ENCODE peak calls at places on chromosomes 6 and 20, in seven cellular contexts. One of them, this sample, is unnamed.

GRCh38 chr6:165663736-165664552 is 903 bp upstream of the PDE10A start:
- DNase-seq in cardiac fibroblast: peak
- DNase-seq in HTR-8/SVneo: no peak
- DNase-seq in Peyer's patch: no peak
- DNase-seq in right lobe of liver: no peak
- DNase-seq in skeletal muscle cell: no peak
- DNase-seq in Calu3: peak
- DNase-seq in this sample: no peak

GRCh38 chr6:145808239-145808638 is 6.4 kb downstream of the FBXO30 start:
- DNase-seq in cardiac fibroblast: no peak
- DNase-seq in HTR-8/SVneo: no peak
- DNase-seq in Peyer's patch: no peak
- DNase-seq in right lobe of liver: no peak
- DNase-seq in skeletal muscle cell: no peak
- DNase-seq in Calu3: no peak
- DNase-seq in this sample: no peak

GRCh38 chr20:62618622-62619529 is 23.4 kb upstream of the SLCO4A1 start:
- DNase-seq in cardiac fibroblast: no peak
- DNase-seq in HTR-8/SVneo: no peak
- DNase-seq in Peyer's patch: no peak
- DNase-seq in right lobe of liver: peak
- DNase-seq in skeletal muscle cell: no peak
- DNase-seq in Calu3: no peak
- DNase-seq in this sample: no peak

GRCh38 chr6:169074551-169074950 is 179.1 kb downstream of the THBS2 start:
- DNase-seq in cardiac fibroblast: peak
- DNase-seq in HTR-8/SVneo: no peak
- DNase-seq in Peyer's patch: no peak
- DNase-seq in right lobe of liver: no peak
- DNase-seq in skeletal muscle cell: no peak
- DNase-seq in Calu3: no peak
- DNase-seq in this sample: no peak

GRCh38 chr6:42407379-42407778 is 44.3 kb downstream of the TRERF1 start:
- DNase-seq in cardiac fibroblast: peak
- DNase-seq in HTR-8/SVneo: peak
- DNase-seq in Peyer's patch: no peak
- DNase-seq in right lobe of liver: no peak
- DNase-seq in skeletal muscle cell: peak
- DNase-seq in Calu3: no peak
- DNase-seq in this sample: no peak

GRCh38 chr20:4953881-4954280 is 47.4 kb downstream of the SLC23A2 start:
- DNase-seq in cardiac fibroblast: peak
- DNase-seq in HTR-8/SVneo: no peak
- DNase-seq in Peyer's patch: no peak
- DNase-seq in right lobe of liver: no peak
- DNase-seq in skeletal muscle cell: no peak
- DNase-seq in Calu3: no peak
- DNase-seq in this sample: no peak

GRCh38 chr20:37325206-37325605 is 20.7 kb upstream of the SRC start:
- DNase-seq in cardiac fibroblast: no peak
- DNase-seq in HTR-8/SVneo: no peak
- DNase-seq in Peyer's patch: no peak
- DNase-seq in right lobe of liver: no peak
- DNase-seq in skeletal muscle cell: no peak
- DNase-seq in Calu3: no peak
- DNase-seq in this sample: no peak

GRCh38 chr6:137181876-137182653 is 8.6 kb upstream of the IL22RA2 start:
- DNase-seq in cardiac fibroblast: no peak
- DNase-seq in HTR-8/SVneo: no peak
- DNase-seq in Peyer's patch: no peak
- DNase-seq in right lobe of liver: no peak
- DNase-seq in skeletal muscle cell: no peak
- DNase-seq in Calu3: no peak
- DNase-seq in this sample: no peak

GRCh38 chr6:148577687-148578488 is 168.9 kb upstream of the UST start:
- DNase-seq in cardiac fibroblast: peak
- DNase-seq in HTR-8/SVneo: peak
- DNase-seq in Peyer's patch: no peak
- DNase-seq in right lobe of liver: peak
- DNase-seq in skeletal muscle cell: peak
- DNase-seq in Calu3: peak
- DNase-seq in this sample: peak

GRCh38 chr6:27889628-27890315 is 22.4 kb downstream of the OR2B2 start:
- DNase-seq in cardiac fibroblast: no peak
- DNase-seq in HTR-8/SVneo: no peak
- DNase-seq in Peyer's patch: no peak
- DNase-seq in right lobe of liver: no peak
- DNase-seq in skeletal muscle cell: no peak
- DNase-seq in Calu3: no peak
- DNase-seq in this sample: peak

GRCh38 chr20:44961868-44962267 is 1.7 kb upstream of the TOMM34 start:
- DNase-seq in cardiac fibroblast: no peak
- DNase-seq in HTR-8/SVneo: peak
- DNase-seq in Peyer's patch: no peak
- DNase-seq in right lobe of liver: no peak
- DNase-seq in skeletal muscle cell: no peak
- DNase-seq in Calu3: no peak
- DNase-seq in this sample: no peak

GRCh38 chr6:30518505-30518850 is 29.2 kb downstream of the HLA-E start:
- DNase-seq in cardiac fibroblast: no peak
- DNase-seq in HTR-8/SVneo: no peak
- DNase-seq in Peyer's patch: no peak
- DNase-seq in right lobe of liver: no peak
- DNase-seq in skeletal muscle cell: no peak
- DNase-seq in Calu3: no peak
- DNase-seq in this sample: no peak